ENCODE peak calls at places on chromosomes 6 and 20, in six cellular contexts. P is neural progenitor cell, E is tibial artery, Y is GM06990, K is fibroblast of villous mesenchyme, S is fibroblast of pulmonary artery. G is an unnamed sample.

GRCh38 chr6:117555882-117556498 is 46.3 kb downstream of the GOPC start:
- DNase-seq in E (peak), Y (no peak), K (peak), S (peak), P (peak), G (peak)

GRCh38 chr6:47103931-47104330 is 61.8 kb upstream of the ADGRF1 start:
- DNase-seq in P (no peak), E (peak), Y (no peak), K (peak), S (peak), G (peak)

GRCh38 chr6:139449611-139450000 is 75.2 kb upstream of the CITED2 start:
- DNase-seq in E (no peak), P (no peak), Y (no peak), S (peak), K (peak), G (peak)

GRCh38 chr6:112153926-112154621 is 66.7 kb downstream of the FAM229B start:
- DNase-seq in E (no peak), S (peak), Y (no peak), P (no peak), K (peak), G (peak)

GRCh38 chr6:34900321-34901031 is 11.4 kb downstream of the ANKS1A start:
- DNase-seq in K (no peak), E (no peak), S (peak), P (no peak), Y (no peak), G (no peak)

GRCh38 chr20:2521369-2522305 is 12.9 kb upstream of the ZNF343 start:
- DNase-seq in P (peak), Y (no peak), S (peak), E (no peak), K (peak), G (peak)

GRCh38 chr6:135022050-135022697 is 32.4 kb downstream of the HBS1L start:
- DNase-seq in E (no peak), K (no peak), P (no peak), Y (no peak), S (no peak), G (no peak)

GRCh38 chr6:135030056-135030473 is 24.6 kb downstream of the HBS1L start:
- DNase-seq in K (no peak), Y (peak), S (no peak), P (no peak), E (no peak), G (no peak)

GRCh38 chr20:51631011-51631950 is 88.8 kb upstream of the NFATC2 start:
- DNase-seq in Y (no peak), K (peak), E (peak), P (no peak), S (peak), G (peak)

GRCh38 chr20:24149175-24149574 is 160.6 kb upstream of the GGTLC1 start:
- DNase-seq in E (no peak), P (no peak), S (no peak), K (no peak), Y (no peak), G (no peak)

GRCh38 chr20:5135363-5136012 is 8.7 kb downstream of the CDS2 start:
- DNase-seq in P (no peak), E (peak), K (no peak), S (no peak), Y (no peak), G (no peak)

GRCh38 chr20:50339196-50339901 is 148.7 kb downstream of the CEBPB start:
- DNase-seq in E (no peak), P (peak), S (peak), K (peak), Y (peak), G (peak)

GRCh38 chr6:132728616-132729015 is 14.8 kb upstream of the VNN1 start:
- DNase-seq in K (no peak), P (peak), S (no peak), E (no peak), Y (no peak), G (no peak)

GRCh38 chr6:70547313-70547712 is 19.4 kb upstream of the SDHAF4 start:
- DNase-seq in Y (no peak), P (peak), S (peak), E (no peak), K (peak), G (peak)

GRCh38 chr20:24949756-24950127 is 673 bp downstream of the CST7 start:
- DNase-seq in P (no peak), K (no peak), S (no peak), E (no peak), Y (no peak), G (no peak)

GRCh38 chr6:119594907-119595306 is 245.3 kb upstream of the MAN1A1 start:
- DNase-seq in S (no peak), E (no peak), P (no peak), Y (no peak), K (no peak), G (no peak)

GRCh38 chr6:57147955-57148858 is 23.9 kb upstream of the BAG2 start:
- DNase-seq in K (no peak), S (no peak), Y (no peak), P (no peak), E (no peak), G (no peak)

GRCh38 chr6:53956068-53956711 is 155.1 kb upstream of the MLIP start:
- DNase-seq in E (peak), P (peak), Y (no peak), K (peak), S (peak), G (peak)

GRCh38 chr6:1253816-1254215 is 58.1 kb upstream of the FOXQ1 start:
- DNase-seq in E (no peak), Y (no peak), S (no peak), P (no peak), K (no peak), G (no peak)

GRCh38 chr6:51098801-51099200 is 280.1 kb downstream of the TFAP2B start:
- DNase-seq in Y (no peak), K (no peak), E (no peak), P (no peak), S (no peak), G (peak)

GRCh38 chr6:12336121-12336971 is 46.2 kb downstream of the EDN1 start:
- DNase-seq in E (no peak), Y (no peak), S (no peak), K (peak), P (peak), G (no peak)

GRCh38 chr20:4455996-4456395 is 265.7 kb upstream of the PRND start:
- DNase-seq in S (no peak), P (no peak), Y (no peak), K (no peak), E (no peak), G (no peak)

GRCh38 chr20:36177716-36178115 is 23.2 kb downstream of the EPB41L1 start:
- DNase-seq in Y (no peak), K (no peak), P (no peak), S (no peak), E (no peak), G (no peak)

GRCh38 chr20:36173451-36173933 is 19.0 kb downstream of the EPB41L1 start:
- DNase-seq in Y (no peak), K (peak), S (peak), P (peak), E (no peak), G (peak)

GRCh38 chr20:36179170-36179945 is 24.8 kb downstream of the EPB41L1 start:
- DNase-seq in P (peak), Y (no peak), K (no peak), E (no peak), S (no peak), G (no peak)

GRCh38 chr20:36175016-36175415 is 20.5 kb downstream of the EPB41L1 start:
- DNase-seq in P (no peak), K (no peak), Y (no peak), S (no peak), E (no peak), G (peak)

GRCh38 chr20:36175475-36175995 is 21.0 kb downstream of the EPB41L1 start:
- DNase-seq in P (no peak), K (no peak), S (no peak), Y (no peak), E (no peak), G (no peak)
- H3K4me3 ChIP-seq in P (no peak), K (no peak), S (no peak), Y (no peak), E (no peak), G (no peak)

DNA sequence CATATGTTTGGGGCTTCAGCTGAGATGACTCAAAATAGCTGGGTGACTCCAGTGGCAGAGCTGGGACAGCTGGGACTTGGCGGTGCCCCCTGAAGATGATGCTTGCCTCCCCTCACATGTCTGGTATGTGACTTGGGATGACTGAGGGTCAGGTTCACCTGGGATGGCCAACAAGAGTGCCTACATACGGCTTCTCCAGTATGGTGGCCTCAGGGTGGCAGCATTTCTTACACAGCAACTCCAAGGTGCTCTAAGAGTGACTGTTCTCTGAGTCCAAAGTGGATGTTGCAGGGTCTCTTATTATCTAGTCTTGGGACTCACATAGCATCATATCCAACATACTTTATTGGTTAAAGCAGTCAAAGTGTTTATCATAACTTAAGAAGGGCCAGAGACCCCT is 87.8 kb upstream of the CENPW start:
- DNase-seq in K (no peak), Y (no peak), S (no peak), E (no peak), P (peak), G (no peak)
- TF ChIP-seq CTCF in K (no peak), Y (peak), S (no peak), E (no peak), P (peak), G (no peak)

GRCh38 chr6:21710908-21711627 is 117.5 kb downstream of the SOX4 start:
- DNase-seq in S (no peak), P (peak), Y (no peak), K (no peak), E (no peak), G (no peak)
- H3K4me3 ChIP-seq in S (no peak), P (no peak), Y (no peak), K (no peak), E (no peak), G (no peak)

GRCh38 chr20:43409041-43409913 is 48.4 kb upstream of the SRSF6 start:
- DNase-seq in E (no peak), P (peak), K (peak), Y (no peak), S (peak), G (peak)

GRCh38 chr20:43404880-43405279 is 52.8 kb upstream of the SRSF6 start:
- DNase-seq in S (peak), Y (peak), E (no peak), K (no peak), P (peak), G (no peak)
- TF ChIP-seq CTCF in S (peak), Y (peak), E (no peak), K (peak), P (peak), G (peak)

G was measured in AG10803.